ENCODE peak calls at places on chromosomes 7 and 10, in nine cellular contexts. Q, T, B, I, W, Y, P, R and F are unnamed samples.

GRCh38 chr7:157769016-157769869 is 432.4 kb downstream of the DNAJB6 start:
- DNase-seq in Q (no peak), T (no peak), B (no peak), I (no peak), W (no peak), Y (peak), P (no peak), R (no peak), F (no peak)

GRCh38 chr7:33044986-33045385 is 17.6 kb downstream of the NT5C3A start:
- DNase-seq in Q (no peak), T (no peak), B (no peak), I (peak), W (no peak), Y (no peak), P (no peak), R (no peak), F (no peak)

GRCh38 chr7:54109501-54109900 is 432.7 kb upstream of the VSTM2A start:
- DNase-seq in Q (no peak), T (no peak), B (no peak), I (no peak), W (no peak), Y (no peak), P (no peak), R (no peak), F (no peak)

GRCh38 chr10:101759354-101760247 is 16.3 kb downstream of the FGF8 start:
- DNase-seq in Q (no peak), T (no peak), B (no peak), I (no peak), W (no peak), Y (no peak), P (no peak), R (no peak), F (no peak)

GRCh38 chr7:107262857-107263256 is 94.1 kb downstream of the HBP1 start:
- DNase-seq in Q (no peak), T (no peak), B (no peak), I (no peak), W (no peak), Y (no peak), P (no peak), R (no peak), F (no peak)

GRCh38 chr10:95279042-95279820 is 11.6 kb downstream of the PDLIM1 start:
- DNase-seq in Q (no peak), T (peak), B (no peak), I (no peak), W (no peak), Y (no peak), P (no peak), R (no peak), F (no peak)

GRCh38 chr10:75646218-75646915 is 214.9 kb downstream of the LRMDA start:
- DNase-seq in Q (no peak), T (no peak), B (no peak), I (no peak), W (no peak), Y (no peak), P (no peak), R (no peak), F (no peak)

GRCh38 chr10:102670065-102670400 is 25.8 kb downstream of the TRIM8 start:
- DNase-seq in Q (no peak), T (no peak), B (no peak), I (no peak), W (no peak), Y (no peak), P (no peak), R (no peak), F (no peak)

GRCh38 chr10:57015595-57016303 is 654.7 kb upstream of the ZWINT start:
- DNase-seq in Q (no peak), T (no peak), B (no peak), I (no peak), W (no peak), Y (no peak), P (no peak), R (no peak), F (no peak)

GRCh38 chr7:108181073-108181985 is 51.2 kb upstream of the LAMB4 start:
- DNase-seq in Q (no peak), T (peak), B (peak), I (peak), W (peak), Y (peak), P (no peak), R (no peak), F (no peak)

GRCh38 chr7:39507866-39508551 is 58.2 kb upstream of the YAE1 start:
- DNase-seq in Q (no peak), T (peak), B (no peak), I (no peak), W (no peak), Y (no peak), P (no peak), R (no peak), F (no peak)

GRCh38 chr7:109659261-109659660 is 1089.6 kb downstream of the DNAJB9 start:
- DNase-seq in Q (no peak), T (no peak), B (no peak), I (no peak), W (no peak), Y (no peak), P (no peak), R (no peak), F (no peak)

GRCh38 chr7:106659369-106659962 is 1.5 kb downstream of the CCDC71L start:
- DNase-seq in Q (no peak), T (peak), B (no peak), I (no peak), W (no peak), Y (no peak), P (no peak), R (no peak), F (no peak)

GRCh38 chr10:88680958-88681357 is 16.7 kb downstream of the LIPF start:
- DNase-seq in Q (no peak), T (no peak), B (no peak), I (no peak), W (no peak), Y (no peak), P (no peak), R (no peak), F (no peak)

GRCh38 chr10:28991738-28992270 is 297.1 kb upstream of the LYZL1 start:
- DNase-seq in Q (no peak), T (peak), B (no peak), I (peak), W (peak), Y (peak), P (no peak), R (no peak), F (peak)

GRCh38 chr7:23472974-23473847 is 2.9 kb upstream of the IGF2BP3 start:
- DNase-seq in Q (no peak), T (peak), B (no peak), I (no peak), W (no peak), Y (peak), P (no peak), R (no peak), F (no peak)

GRCh38 chr7:725223-726005 is 1.1 kb upstream of the DNAAF5 start:
- DNase-seq in Q (peak), T (peak), B (no peak), I (no peak), W (no peak), Y (no peak), P (no peak), R (no peak), F (no peak)

GRCh38 chr7:1087952-1088920 is at the start of gene GPER1:
- DNase-seq in Q (no peak), T (peak), B (no peak), I (no peak), W (peak), Y (peak), P (no peak), R (no peak), F (no peak)

GRCh38 chr10:124087672-124088634 is 5.4 kb downstream of the CHST15 start:
- DNase-seq in Q (no peak), T (no peak), B (no peak), I (no peak), W (no peak), Y (no peak), P (no peak), R (no peak), F (no peak)

GRCh38 chr10:36559412-36559811 is 566.0 kb upstream of the ANKRD30A start:
- DNase-seq in Q (peak), T (no peak), B (no peak), I (no peak), W (no peak), Y (no peak), P (no peak), R (no peak), F (no peak)